ENCODE peak calls at places on chromosomes 6 and 20, in eight cellular contexts. Y, I, H, G, B, D, C and W are unnamed samples.

GRCh38 chr6:46452312-46452917 is 38.8 kb downstream of the RCAN2 start:
- DNase-seq in Y (no peak), I (no peak), H (no peak), G (no peak), B (no peak), D (no peak), C (no peak), W (no peak)

GRCh38 chr20:52004720-52005119 is 186.9 kb downstream of the ZFP64 start:
- DNase-seq in Y (no peak), I (peak), H (no peak), G (peak), B (no peak), D (no peak), C (no peak), W (no peak)

GRCh38 chr20:8557711-8558110 is 425.6 kb downstream of the PLCB1 start:
- DNase-seq in Y (no peak), I (peak), H (no peak), G (no peak), B (no peak), D (no peak), C (no peak), W (no peak)

GRCh38 chr6:79170915-79171314 is 63.6 kb downstream of the HMGN3 start:
- DNase-seq in Y (no peak), I (peak), H (no peak), G (no peak), B (no peak), D (no peak), C (no peak), W (no peak)

GRCh38 chr20:17525650-17526049 is 5.5 kb downstream of the BFSP1 start:
- DNase-seq in Y (no peak), I (peak), H (peak), G (no peak), B (peak), D (no peak), C (no peak), W (peak)

GRCh38 chr6:15960740-15961629 is 167.9 kb upstream of the MYLIP start:
- DNase-seq in Y (no peak), I (no peak), H (no peak), G (no peak), B (no peak), D (no peak), C (no peak), W (no peak)

GRCh38 chr6:68313911-68314310 is 321.2 kb upstream of the ADGRB3 start:
- DNase-seq in Y (no peak), I (peak), H (no peak), G (peak), B (no peak), D (no peak), C (no peak), W (no peak)

GRCh38 chr6:149558029-149558428 is 8.1 kb upstream of the GINM1 start:
- DNase-seq in Y (no peak), I (no peak), H (no peak), G (no peak), B (no peak), D (no peak), C (no peak), W (no peak)

GRCh38 chr20:59939052-59939878 is 840 bp downstream of the PPP1R3D start:
- DNase-seq in Y (no peak), I (peak), H (no peak), G (no peak), B (no peak), D (no peak), C (no peak), W (peak)

GRCh38 chr6:71733970-71734899 is 152.1 kb upstream of the RIMS1 start:
- DNase-seq in Y (no peak), I (no peak), H (no peak), G (no peak), B (no peak), D (no peak), C (no peak), W (no peak)